ENCODE peak calls at places on chromosome 9, in seven cellular contexts. B is IMR-90; V is cardiac muscle cell; E is ovary; P is kidney; D is endothelial cell of umbilical vein; K is CD8-positive, alpha-beta T cell. U is an unnamed sample. For H3K36me3, the result is how much of the 10 kb centered on the place peaks cover.

GRCh38 chr9:81759680-81760215 is 70.4 kb upstream of the TLE1 start:
- DNase-seq in D (peak), V (peak), B (peak), E (no peak), P (no peak), K (no peak), U (no peak)

GRCh38 chr9:74500584-74500924 is 3.4 kb downstream of the RORB start:
- DNase-seq in V (no peak), D (no peak), E (no peak), K (no peak), P (peak), B (no peak), U (no peak)

GRCh38 chr9:15135167-15135792 is 171.7 kb downstream of the TTC39B start:
- DNase-seq in K (peak), B (peak), E (peak), D (peak), V (peak), P (no peak), U (peak)

GRCh38 chr9:81741103-81741502 is 51.8 kb upstream of the TLE1 start:
- DNase-seq in D (no peak), E (no peak), K (no peak), P (no peak), V (no peak), B (no peak), U (no peak)

GRCh38 chr9:112380771-112381181 is 868 bp downstream of the HSDL2 start:
- DNase-seq in K (no peak), B (peak), V (peak), D (no peak), E (no peak), P (no peak), U (no peak)

GRCh38 chr9:131609116-131609830 is 64.0 kb downstream of the PRRT1B start:
- DNase-seq in P (no peak), V (peak), E (peak), B (peak), D (peak), K (no peak), U (no peak)

GRCh38 chr9:105355810-105356209 is 92.0 kb upstream of the FSD1L start:
- DNase-seq in E (no peak), K (no peak), D (no peak), V (peak), P (no peak), B (peak), U (peak)

GRCh38 chr9:93071464-93071863 is 13.0 kb downstream of the SUSD3 start:
- DNase-seq in E (peak), D (peak), K (no peak), P (no peak), B (peak), V (peak), U (no peak)

GRCh38 chr9:121835581-121836381 is 184.3 kb downstream of the DAB2IP start:
- DNase-seq in P (no peak), E (no peak), K (no peak), V (no peak), B (peak), D (no peak), U (no peak)

GRCh38 chr9:28234133-28234898 is 661.0 kb upstream of the C9orf72 start:
- DNase-seq in V (peak), K (no peak), D (no peak), B (no peak), E (no peak), P (no peak), U (no peak)

GRCh38 chr9:83280259-83280658 is 217.3 kb upstream of the RASEF start:
- DNase-seq in K (no peak), V (no peak), P (no peak), D (peak), B (no peak), E (no peak), U (no peak)

GRCh38 chr9:101455656-101456235 is 20.2 kb upstream of the ALDOB start:
- DNase-seq in P (no peak), K (no peak), E (no peak), D (no peak), V (peak), B (peak), U (no peak)

GRCh38 chr9:119841005-119841404 is 471.8 kb upstream of the BRINP1 start:
- DNase-seq in K (no peak), E (no peak), P (no peak), B (no peak), V (no peak), D (no peak), U (no peak)

GRCh38 chr9:18023332-18023731 is 444.5 kb downstream of the SH3GL2 start:
- DNase-seq in P (no peak), D (peak), B (no peak), V (peak), E (no peak), K (no peak), U (no peak)

GRCh38 chr9:37509536-37509935 is 23.8 kb downstream of the POLR1E start:
- DNase-seq in B (no peak), E (no peak), K (no peak), D (no peak), V (no peak), P (peak), U (no peak)

GRCh38 chr9:75911390-75911789 is 20.9 kb downstream of the PCSK5 start:
- DNase-seq in D (no peak), P (no peak), V (no peak), E (no peak), K (no peak), B (no peak), U (no peak)

GRCh38 chr9:121963542-121963995 is 129.5 kb downstream of the TTLL11 start:
- DNase-seq in E (no peak), D (peak), V (peak), K (no peak), P (no peak), B (peak), U (no peak)

GRCh38 chr9:27126682-27127081 is 17.7 kb downstream of the TEK start:
- DNase-seq in B (no peak), P (no peak), K (no peak), V (no peak), E (no peak), D (no peak), U (no peak)

GRCh38 chr9:84978761-84979160 is 309.2 kb downstream of the NTRK2 start:
- DNase-seq in D (no peak), B (no peak), E (no peak), P (no peak), V (no peak), K (no peak), U (no peak)

GRCh38 chr9:92176800-92177185 is 61.6 kb upstream of the SPTLC1 start:
- DNase-seq in K (no peak), E (no peak), P (no peak), D (no peak), V (no peak), B (no peak), U (no peak)

GRCh38 chr9:121354141-121354540 is 15.9 kb downstream of the STOM start:
- DNase-seq in D (peak), V (peak), K (no peak), P (no peak), B (no peak), E (peak), U (peak)

GRCh38 chr9:77708416-77708815 is 60.3 kb upstream of the GNA14 start:
- DNase-seq in B (peak), K (no peak), E (no peak), D (no peak), P (no peak), V (peak), U (no peak)

GRCh38 chr9:110807956-110808598 is 139.5 kb downstream of the MUSK start:
- DNase-seq in D (no peak), P (no peak), V (no peak), K (no peak), B (peak), E (no peak), U (no peak)

GRCh38 chr9:131367445-131367844 is 26.4 kb upstream of the PRRC2B start:
- DNase-seq in P (no peak), D (no peak), V (no peak), E (no peak), K (no peak), B (no peak), U (no peak)

GRCh38 chr9:96620832-96621269 is 1.2 kb upstream of the CDC14B start:
- DNase-seq in B (no peak), V (no peak), E (no peak), K (no peak), P (no peak), D (no peak), U (no peak)

GRCh38 chr9:88567870-88568269 is 32.9 kb downstream of the NXNL2 start:
- DNase-seq in E (no peak), D (no peak), V (no peak), K (no peak), P (no peak), B (no peak), U (no peak)

GRCh38 chr9:113580041-113580953 is 116.8 kb downstream of the RGS3 start:
- DNase-seq in P (peak), K (peak), D (peak), E (no peak), V (peak), B (peak), U (peak)

GRCh38 chr9:73805111-73805510 is 653.4 kb downstream of the ANXA1 start:
- DNase-seq in E (no peak), B (no peak), P (no peak), K (no peak), V (peak), D (no peak), U (no peak)

GRCh38 chr9:111854799-111855198 is 41.8 kb upstream of the UGCG start:
- DNase-seq in B (peak), E (no peak), V (peak), P (no peak), D (no peak), K (no peak), U (no peak)

GRCh38 chr9:119963798-119964372 is 594.6 kb upstream of the BRINP1 start:
- DNase-seq in E (no peak), P (peak), B (peak), V (peak), D (no peak), K (no peak), U (no peak)

GRCh38 chr9:103802068-103802467 is 292.0 kb upstream of the SMC2 start:
- DNase-seq in B (no peak), D (no peak), P (no peak), K (no peak), V (peak), E (no peak), U (no peak)

GRCh38 chr9:93679536-93680444 is 103.4 kb downstream of the PHF2 start:
- DNase-seq in B (no peak), E (no peak), V (no peak), D (no peak), P (peak), K (no peak), U (no peak)

GRCh38 chr9:91896513-91897121 is 53.4 kb downstream of the ROR2 start:
- DNase-seq in B (peak), E (peak), D (no peak), V (peak), K (no peak), P (peak), U (peak)

GRCh38 chr9:137689745-137690529 is 71.1 kb downstream of the EHMT1 start:
- DNase-seq in D (no peak), E (no peak), P (no peak), B (peak), V (peak), K (no peak), U (no peak)

GRCh38 chr9:21709464-21710058 is 92.9 kb upstream of the MTAP start:
- DNase-seq in D (peak), V (peak), E (no peak), K (peak), B (peak), P (no peak), U (peak)

GRCh38 chr9:70924380-70924779 is 197.0 kb downstream of the TRPM3 start:
- DNase-seq in E (no peak), D (peak), K (no peak), B (peak), P (no peak), V (peak), U (no peak)

GRCh38 chr9:138105123-138105415 is 227.5 kb downstream of the CACNA1B start:
- DNase-seq in D (no peak), B (no peak), P (no peak), V (no peak), K (no peak), E (no peak), U (no peak)

GRCh38 chr9:131441441-131441840 is 47.6 kb downstream of the PRRC2B start:
- DNase-seq in K (no peak), E (no peak), V (no peak), P (no peak), D (no peak), B (no peak), U (no peak)

DNA sequence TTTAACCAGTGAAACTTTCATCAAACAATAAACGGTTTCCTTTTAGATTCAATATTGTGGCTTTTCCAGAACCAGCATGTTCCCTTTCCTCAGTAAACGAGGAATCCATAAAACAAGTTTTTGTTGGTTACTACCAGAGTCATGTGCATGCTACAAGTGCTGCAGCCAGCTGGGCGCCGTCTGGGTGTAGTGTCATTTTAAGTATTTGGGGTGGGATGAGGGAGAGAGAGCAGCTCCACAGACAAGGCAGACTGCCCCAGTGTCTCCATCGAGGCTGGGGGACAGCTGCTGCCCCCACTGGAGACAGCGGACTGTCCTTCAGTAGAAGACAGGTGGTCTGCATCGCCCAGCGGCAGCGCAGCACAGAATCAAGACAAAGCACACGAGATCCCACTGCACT is 17.3 kb downstream of the ARPC5L start:
- DNase-seq in V (no peak), E (no peak), K (no peak), B (no peak), P (peak), D (no peak), U (no peak)
- H3K36me3 ChIP-seq in V (under half), E (under half), K (under half), B (half or more), P (under half), D (under half), U (under half)

GRCh38 chr9:136672431-136673087 is 9.8 kb downstream of the EGFL7 start:
- DNase-seq in K (no peak), D (peak), P (no peak), E (no peak), V (no peak), B (no peak), U (no peak)
- H3K36me3 ChIP-seq in K (under half), D (half or more), P (under half), E (under half), V (under half), B (under half), U (under half)

GRCh38 chr9:134827993-134828392 is 52.6 kb upstream of the FCN2 start:
- DNase-seq in D (no peak), P (peak), E (no peak), B (no peak), V (no peak), K (no peak), U (no peak)
- H3K36me3 ChIP-seq in D (half or more), P (under half), E (under half), B (half or more), V (under half), K (under half), U (under half)

DNA sequence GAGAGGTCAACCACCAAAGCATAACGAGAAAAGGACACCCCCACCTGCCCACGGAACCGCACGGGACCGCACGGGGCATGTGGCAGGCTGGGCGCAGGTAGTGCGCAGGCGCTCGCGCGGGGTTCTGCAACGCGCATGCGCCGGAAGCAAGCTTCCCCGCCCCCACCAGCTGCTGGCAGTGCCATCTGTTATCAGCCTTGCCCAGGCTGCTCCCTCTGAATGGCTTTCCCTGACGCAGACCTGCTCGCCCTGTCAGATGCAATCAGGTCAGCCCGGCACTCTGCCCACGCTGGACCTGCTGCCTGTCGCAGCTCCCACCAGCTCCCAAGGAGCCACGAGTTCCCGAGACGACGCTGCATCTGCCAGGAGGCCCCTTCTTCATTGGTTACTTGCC is 22.8 kb downstream of the PTCH1 start:
- DNase-seq in P (peak), B (no peak), K (peak), E (no peak), D (no peak), V (no peak), U (peak)
- H3K36me3 ChIP-seq in P (under half), B (under half), K (under half), E (under half), D (under half), V (under half), U (under half)

GRCh38 chr9:98994226-98995058 is 50.7 kb downstream of the COL15A1 start:
- DNase-seq in D (no peak), K (no peak), B (no peak), P (no peak), E (no peak), V (peak), U (no peak)

GRCh38 chr9:98993570-98993945 is 49.9 kb downstream of the COL15A1 start:
- DNase-seq in D (no peak), P (no peak), V (no peak), B (no peak), E (no peak), K (no peak), U (peak)

GRCh38 chr9:98992885-98993569 is 49.3 kb downstream of the COL15A1 start:
- DNase-seq in P (no peak), B (no peak), D (no peak), E (no peak), V (no peak), K (no peak), U (no peak)

GRCh38 chr9:98990181-98990870 is 46.6 kb downstream of the COL15A1 start:
- DNase-seq in E (no peak), V (no peak), D (no peak), P (no peak), K (no peak), B (no peak), U (no peak)

GRCh38 chr9:98991981-98992884 is 48.5 kb downstream of the COL15A1 start:
- DNase-seq in V (no peak), K (no peak), P (no peak), E (no peak), B (no peak), D (no peak), U (no peak)
- H3K36me3 ChIP-seq in V (under half), K (under half), P (under half), E (under half), B (under half), D (under half), U (under half)

U was measured in transverse colon.